ENCODE peak calls at places on chromosomes 16 and 17, in five cellular contexts. E is tibial nerve, F is K562, D is stomach, U is body of pancreas. P is an unnamed sample.
A peak's percentile ranks its signal among the peaks of the same experiment; 100 is the strongest.

GRCh38 chr17:28426081-28426519 is 20.1 kb upstream of the SLC46A1 start:
- DNase-seq in E (no peak), F (peak; percentile 56), D (peak; percentile 37), U (no peak), P (no peak)

GRCh38 chr16:29857133-29857760 is 5.8 kb downstream of the CDIPT start:
- DNase-seq in E (no peak), F (no peak), D (no peak), U (no peak), P (no peak)

GRCh38 chr17:6592193-6592592 is 35.8 kb upstream of the PITPNM3 start:
- DNase-seq in E (no peak), F (no peak), D (no peak), U (no peak), P (no peak)

GRCh38 chr17:78387982-78388941 is 9.8 kb downstream of the PGS1 start:
- DNase-seq in E (no peak), F (no peak), D (no peak), U (peak; percentile 69), P (no peak)

GRCh38 chr17:40415390-40415789 is 2.3 kb downstream of the TOP2A start:
- DNase-seq in E (no peak), F (no peak), D (no peak), U (no peak), P (no peak)

GRCh38 chr17:18378205-18378505 is 577 bp downstream of the EVPLL start:
- DNase-seq in E (no peak), F (no peak), D (no peak), U (no peak), P (no peak)

GRCh38 chr16:53713403-53714013 is 9.6 kb downstream of the FTO start:
- DNase-seq in E (no peak), F (no peak), D (no peak), U (no peak), P (no peak)

GRCh38 chr17:41773190-41773588 is 13.3 kb downstream of the JUP start:
- DNase-seq in E (no peak), F (peak; percentile 26), D (peak; percentile 87), U (peak; percentile 83), P (no peak)

GRCh38 chr17:17750881-17751280 is 69.6 kb downstream of the RAI1 start:
- DNase-seq in E (no peak), F (no peak), D (no peak), U (peak; percentile 41), P (no peak)

GRCh38 chr17:62986549-62986948 is 20.5 kb downstream of the TANC2 start:
- DNase-seq in E (no peak), F (no peak), D (no peak), U (no peak), P (no peak)

GRCh38 chr16:23711785-23712184 is 1.2 kb downstream of the ERN2 start:
- DNase-seq in E (no peak), F (no peak), D (peak; percentile 79), U (no peak), P (no peak)

GRCh38 chr16:80746231-80746630 is 58.2 kb downstream of the CDYL2 start:
- DNase-seq in E (no peak), F (no peak), D (no peak), U (no peak), P (peak; percentile 65)

GRCh38 chr17:9837551-9838471 is 12.1 kb downstream of the GLP2R start:
- DNase-seq in E (no peak), F (no peak), D (no peak), U (peak; percentile 59), P (peak; percentile 79)

GRCh38 chr17:61401280-61402072 is 1.8 kb downstream of the TBX2 start:
- DNase-seq in E (no peak), F (no peak), D (no peak), U (no peak), P (no peak)

GRCh38 chr16:83329466-83329865 is 478.3 kb upstream of the HSBP1 start:
- DNase-seq in E (no peak), F (no peak), D (no peak), U (no peak), P (no peak)

GRCh38 chr16:50762241-50762640 is 20.4 kb downstream of the CYLD start:
- DNase-seq in E (no peak), F (no peak), D (no peak), U (no peak), P (no peak)

GRCh38 chr16:57304169-57305061 is 19.9 kb upstream of the PLLP start:
- DNase-seq in E (no peak), F (no peak), D (peak; percentile 77), U (peak; percentile 84), P (peak; percentile 41)
- TF ChIP-seq POLR2A in E (no peak), F (no peak), D (no peak), U (peak; percentile 21), P (no peak)

GRCh38 chr17:5545051-5545987 is 39.0 kb downstream of the NLRP1 start:
- DNase-seq in E (no peak), F (no peak), D (no peak), U (no peak), P (no peak)
- TF ChIP-seq POLR2A in E (no peak), F (no peak), D (no peak), U (no peak), P (no peak)

GRCh38 chr17:36485027-36485426 is 1.5 kb upstream of the ZNHIT3 start:
- DNase-seq in E (no peak), F (no peak), D (no peak), U (no peak), P (no peak)

GRCh38 chr17:36482611-36483504 is 3.6 kb upstream of the ZNHIT3 start:
- DNase-seq in E (peak; percentile 73), F (peak; percentile 92), D (peak; percentile 91), U (peak; percentile 85), P (peak; percentile 90)

GRCh38 chr17:36481829-36482228 is 4.7 kb upstream of the ZNHIT3 start:
- DNase-seq in E (no peak), F (no peak), D (no peak), U (no peak), P (no peak)

GRCh38 chr17:36485805-36486203 is 677 bp upstream of the ZNHIT3 start:
- DNase-seq in E (no peak), F (no peak), D (no peak), U (no peak), P (no peak)

DNA sequence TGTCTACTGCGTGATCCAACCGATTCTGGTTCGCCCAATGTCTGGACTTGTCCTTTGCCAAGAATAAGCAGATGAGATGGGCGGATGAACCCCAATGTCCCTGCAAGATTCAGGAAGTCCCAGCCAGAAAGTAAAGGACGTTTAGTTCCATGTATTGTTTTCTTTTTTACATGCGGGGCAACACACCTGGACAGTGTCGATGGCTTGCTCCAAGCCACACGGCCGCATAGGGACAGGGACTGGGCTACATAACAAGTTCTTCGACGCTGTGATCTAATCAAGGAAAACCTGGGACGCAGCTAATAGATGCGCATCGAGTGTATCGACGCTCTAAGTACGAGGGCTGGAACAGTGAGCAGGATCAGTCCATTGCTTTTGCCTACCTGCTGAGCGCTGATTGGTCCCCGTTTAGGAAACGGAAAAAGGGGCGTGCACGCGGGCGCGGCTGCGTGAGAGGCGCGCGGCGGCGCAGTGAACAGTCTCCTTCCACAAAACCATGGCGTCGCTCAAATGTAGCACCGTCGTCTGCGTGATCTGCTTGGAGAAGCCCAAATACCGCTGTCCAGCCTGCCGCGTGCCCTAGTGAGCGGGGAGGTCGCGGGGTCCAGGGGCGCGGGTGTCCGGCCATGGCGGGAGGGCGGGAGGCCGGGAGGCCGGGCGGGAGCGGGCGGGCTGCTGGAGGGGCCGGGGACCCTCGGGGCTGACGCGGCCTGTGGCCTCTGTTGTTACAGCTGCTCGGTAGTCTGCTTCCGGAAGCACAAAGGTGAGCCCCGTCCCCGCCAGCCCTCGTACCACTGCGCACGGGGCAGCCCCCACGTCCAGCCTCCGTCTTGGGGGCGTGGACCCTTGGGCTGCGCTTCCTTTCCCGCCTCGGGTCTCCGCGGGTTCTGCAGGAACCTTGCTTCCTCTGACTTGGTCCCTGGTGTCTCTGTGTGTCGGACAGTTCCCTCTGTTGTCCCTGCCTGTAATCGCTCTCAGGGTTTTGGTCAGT is at the start of gene ZNHIT3:
- DNase-seq in E (peak; percentile 86), F (peak; percentile 91), D (peak; percentile 93), U (peak; percentile 94), P (peak; percentile 98)
- TF ChIP-seq POLR2A in E (peak; percentile 63), F (peak; percentile 82), D (no peak), U (peak; percentile 72), P (no peak)

GRCh38 chr17:81116704-81117103 is 48.6 kb upstream of the PVALEF start:
- DNase-seq in E (no peak), F (no peak), D (peak; percentile 67), U (no peak), P (no peak)
- TF ChIP-seq POLR2A in E (no peak), F (no peak), D (no peak), U (no peak), P (no peak)

GRCh38 chr16:11691771-11692170 is 23.5 kb downstream of the SNN start:
- DNase-seq in E (no peak), F (no peak), D (no peak), U (no peak), P (no peak)
- TF ChIP-seq POLR2A in E (no peak), F (no peak), D (no peak), U (no peak), P (no peak)

P was measured in testis.